ENCODE peak calls at places on chromosome 4, in eight cellular contexts. One of them, this sample, is unnamed.

GRCh38 chr4:78666830-78667258 is 109.3 kb upstream of the BMP2K start:
- DNase-seq in H9: no peak
- DNase-seq in heart right ventricle: no peak
- DNase-seq in spleen: no peak
- DNase-seq in gastrocnemius medialis: no peak
- DNase-seq in Caco-2: no peak
- DNase-seq in right atrium auricular region: no peak
- DNase-seq in upper lobe of left lung: no peak
- DNase-seq in this sample: no peak

GRCh38 chr4:40180356-40180755 is 16.5 kb upstream of the RHOH start:
- DNase-seq in H9: no peak
- DNase-seq in heart right ventricle: no peak
- DNase-seq in spleen: no peak
- DNase-seq in gastrocnemius medialis: no peak
- DNase-seq in Caco-2: no peak
- DNase-seq in right atrium auricular region: no peak
- DNase-seq in upper lobe of left lung: no peak
- DNase-seq in this sample: no peak

GRCh38 chr4:118968006-118968405 is 79.4 kb downstream of the SYNPO2 start:
- DNase-seq in H9: peak; percentile 71
- DNase-seq in heart right ventricle: peak; percentile 58
- DNase-seq in spleen: no peak
- DNase-seq in gastrocnemius medialis: peak; percentile 91
- DNase-seq in Caco-2: no peak
- DNase-seq in right atrium auricular region: peak; percentile 82
- DNase-seq in upper lobe of left lung: no peak
- DNase-seq in this sample: no peak

GRCh38 chr4:172155838-172156345 is 342.7 kb downstream of the GALNTL6 start:
- DNase-seq in H9: no peak
- DNase-seq in heart right ventricle: no peak
- DNase-seq in spleen: no peak
- DNase-seq in gastrocnemius medialis: no peak
- DNase-seq in Caco-2: no peak
- DNase-seq in right atrium auricular region: no peak
- DNase-seq in upper lobe of left lung: no peak
- DNase-seq in this sample: no peak

GRCh38 chr4:168880087-168880675 is 129.9 kb downstream of the CBR4 start:
- DNase-seq in H9: no peak
- DNase-seq in heart right ventricle: no peak
- DNase-seq in spleen: no peak
- DNase-seq in gastrocnemius medialis: no peak
- DNase-seq in Caco-2: no peak
- DNase-seq in right atrium auricular region: no peak
- DNase-seq in upper lobe of left lung: no peak
- DNase-seq in this sample: no peak

GRCh38 chr4:55318135-55318534 is 27.9 kb upstream of the SRD5A3 start:
- DNase-seq in H9: no peak
- DNase-seq in heart right ventricle: no peak
- DNase-seq in spleen: no peak
- DNase-seq in gastrocnemius medialis: no peak
- DNase-seq in Caco-2: no peak
- DNase-seq in right atrium auricular region: no peak
- DNase-seq in upper lobe of left lung: no peak
- DNase-seq in this sample: no peak

GRCh38 chr4:72119946-72120345 is 88.1 kb downstream of the NPFFR2 start:
- DNase-seq in H9: no peak
- DNase-seq in heart right ventricle: no peak
- DNase-seq in spleen: no peak
- DNase-seq in gastrocnemius medialis: no peak
- DNase-seq in Caco-2: no peak
- DNase-seq in right atrium auricular region: no peak
- DNase-seq in upper lobe of left lung: no peak
- DNase-seq in this sample: no peak

GRCh38 chr4:4607336-4608213 is 65.7 kb upstream of the STX18 start:
- DNase-seq in H9: no peak
- DNase-seq in heart right ventricle: no peak
- DNase-seq in spleen: no peak
- DNase-seq in gastrocnemius medialis: no peak
- DNase-seq in Caco-2: no peak
- DNase-seq in right atrium auricular region: no peak
- DNase-seq in upper lobe of left lung: no peak
- DNase-seq in this sample: no peak

GRCh38 chr4:68466185-68466584 is 18.9 kb downstream of the TMPRSS11E start:
- DNase-seq in H9: no peak
- DNase-seq in heart right ventricle: no peak
- DNase-seq in spleen: no peak
- DNase-seq in gastrocnemius medialis: no peak
- DNase-seq in Caco-2: no peak
- DNase-seq in right atrium auricular region: no peak
- DNase-seq in upper lobe of left lung: no peak
- DNase-seq in this sample: no peak

GRCh38 chr4:148793221-148793620 is 351.0 kb upstream of the NR3C2 start:
- DNase-seq in H9: no peak
- DNase-seq in heart right ventricle: no peak
- DNase-seq in spleen: no peak
- DNase-seq in gastrocnemius medialis: no peak
- DNase-seq in Caco-2: no peak
- DNase-seq in right atrium auricular region: no peak
- DNase-seq in upper lobe of left lung: no peak
- DNase-seq in this sample: no peak

GRCh38 chr4:152024881-152025280 is 264.1 kb upstream of the GATB start:
- DNase-seq in H9: no peak
- DNase-seq in heart right ventricle: no peak
- DNase-seq in spleen: no peak
- DNase-seq in gastrocnemius medialis: no peak
- DNase-seq in Caco-2: no peak
- DNase-seq in right atrium auricular region: no peak
- DNase-seq in upper lobe of left lung: no peak
- DNase-seq in this sample: no peak

GRCh38 chr4:24856586-24856985 is 56.3 kb downstream of the CCDC149 start:
- DNase-seq in H9: no peak
- DNase-seq in heart right ventricle: no peak
- DNase-seq in spleen: no peak
- DNase-seq in gastrocnemius medialis: no peak
- DNase-seq in Caco-2: no peak
- DNase-seq in right atrium auricular region: no peak
- DNase-seq in upper lobe of left lung: peak; percentile 24
- DNase-seq in this sample: no peak

GRCh38 chr4:121096629-121097028 is 24.3 kb upstream of the NDNF start:
- DNase-seq in H9: no peak
- DNase-seq in heart right ventricle: no peak
- DNase-seq in spleen: no peak
- DNase-seq in gastrocnemius medialis: no peak
- DNase-seq in Caco-2: no peak
- DNase-seq in right atrium auricular region: no peak
- DNase-seq in upper lobe of left lung: no peak
- DNase-seq in this sample: no peak

GRCh38 chr4:162409048-162409447 is 245.2 kb upstream of the FSTL5 start:
- DNase-seq in H9: no peak
- DNase-seq in heart right ventricle: no peak
- DNase-seq in spleen: no peak
- DNase-seq in gastrocnemius medialis: no peak
- DNase-seq in Caco-2: no peak
- DNase-seq in right atrium auricular region: no peak
- DNase-seq in upper lobe of left lung: peak; percentile 52
- DNase-seq in this sample: peak; percentile 55

GRCh38 chr4:112517067-112517588 is 1.1 kb upstream of the NEUROG2 start:
- DNase-seq in H9: peak; percentile 64
- DNase-seq in heart right ventricle: no peak
- DNase-seq in spleen: no peak
- DNase-seq in gastrocnemius medialis: no peak
- DNase-seq in Caco-2: no peak
- DNase-seq in right atrium auricular region: no peak
- DNase-seq in upper lobe of left lung: peak; percentile 47
- DNase-seq in this sample: no peak

GRCh38 chr4:61540944-61541343 is 340.8 kb downstream of the ADGRL3 start:
- DNase-seq in H9: peak; percentile 36
- DNase-seq in heart right ventricle: no peak
- DNase-seq in spleen: no peak
- DNase-seq in gastrocnemius medialis: no peak
- DNase-seq in Caco-2: peak; percentile 90
- DNase-seq in right atrium auricular region: no peak
- DNase-seq in upper lobe of left lung: no peak
- DNase-seq in this sample: no peak

GRCh38 chr4:79445371-79445781 is 37.3 kb upstream of the GK2 start:
- DNase-seq in H9: no peak
- DNase-seq in heart right ventricle: no peak
- DNase-seq in spleen: no peak
- DNase-seq in gastrocnemius medialis: no peak
- DNase-seq in Caco-2: no peak
- DNase-seq in right atrium auricular region: no peak
- DNase-seq in upper lobe of left lung: no peak
- DNase-seq in this sample: no peak

GRCh38 chr4:94389595-94390290 is 47.1 kb upstream of the HPGDS start:
- DNase-seq in H9: no peak
- DNase-seq in heart right ventricle: no peak
- DNase-seq in spleen: no peak
- DNase-seq in gastrocnemius medialis: no peak
- DNase-seq in Caco-2: no peak
- DNase-seq in right atrium auricular region: no peak
- DNase-seq in upper lobe of left lung: no peak
- DNase-seq in this sample: no peak

DNA sequence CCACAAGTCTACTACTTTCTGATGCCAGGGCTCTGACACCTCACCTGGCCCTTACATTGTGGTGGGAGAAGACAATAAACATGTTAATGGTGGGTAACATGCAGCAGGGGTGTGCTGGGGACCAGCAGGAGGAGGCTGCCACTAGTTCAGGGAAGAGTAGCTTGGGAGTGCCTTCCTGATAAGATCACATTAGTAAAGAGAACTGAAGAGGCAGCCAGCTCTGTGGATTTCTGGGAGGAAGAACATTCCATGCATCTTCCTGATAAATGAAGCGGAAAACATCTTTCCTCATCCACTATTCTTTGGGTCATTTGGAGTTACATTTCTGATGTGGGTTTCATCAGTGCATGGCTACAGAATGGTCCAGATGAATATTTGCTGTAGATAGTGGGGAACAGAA is 9.0 kb downstream of the RNF150 start:
- DNase-seq in H9: no peak
- DNase-seq in heart right ventricle: no peak
- DNase-seq in spleen: no peak
- DNase-seq in gastrocnemius medialis: no peak
- DNase-seq in Caco-2: no peak
- DNase-seq in right atrium auricular region: no peak
- DNase-seq in upper lobe of left lung: no peak
- DNase-seq in this sample: no peak
- H3K4me1 ChIP-seq in H9: no peaks in the 10 kb centered on the region
- H3K4me1 ChIP-seq in heart right ventricle: peaks cover 9% of the 10 kb centered on the region
- H3K4me1 ChIP-seq in spleen: peaks cover 6% of the 10 kb centered on the region
- H3K4me1 ChIP-seq in gastrocnemius medialis: peaks cover 41% of the 10 kb centered on the region
- H3K4me1 ChIP-seq in Caco-2: no peaks in the 10 kb centered on the region
- H3K4me1 ChIP-seq in right atrium auricular region: peaks cover 14% of the 10 kb centered on the region
- H3K4me1 ChIP-seq in upper lobe of left lung: no peaks in the 10 kb centered on the region
- H3K4me1 ChIP-seq in this sample: no peaks in the 10 kb centered on the region

DNA sequence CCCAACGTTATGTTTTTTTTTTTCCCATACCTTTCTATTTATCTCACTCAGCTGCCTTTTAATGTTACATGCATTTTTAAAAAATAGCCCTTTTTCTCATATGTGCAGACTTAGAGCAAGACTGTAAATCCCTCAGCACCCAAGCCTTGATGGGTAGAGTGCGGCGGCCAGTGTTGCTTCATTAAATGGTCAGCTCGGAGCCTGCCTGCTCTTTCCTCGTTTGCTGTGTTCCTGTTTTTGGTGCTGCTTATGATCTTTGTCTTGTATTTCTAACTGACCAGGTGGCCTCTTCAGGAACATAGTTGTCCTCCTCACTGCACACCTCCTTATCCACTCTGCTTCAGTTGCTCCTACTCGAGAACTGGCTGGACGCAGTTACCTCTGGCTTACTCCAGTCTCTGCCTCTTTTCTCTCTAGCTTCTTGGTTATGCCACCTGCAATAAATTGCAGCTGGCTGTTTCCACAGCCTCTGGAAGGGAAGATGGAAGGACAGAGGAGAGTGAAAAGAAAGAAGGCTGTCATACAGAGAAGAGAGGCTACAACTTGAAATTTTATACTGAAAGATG is 10.6 kb downstream of the RBPJ start:
- DNase-seq in H9: no peak
- DNase-seq in heart right ventricle: no peak
- DNase-seq in spleen: no peak
- DNase-seq in gastrocnemius medialis: no peak
- DNase-seq in Caco-2: no peak
- DNase-seq in right atrium auricular region: no peak
- DNase-seq in upper lobe of left lung: no peak
- DNase-seq in this sample: no peak
- H3K4me1 ChIP-seq in H9: peaks cover 11% of the 10 kb centered on the region
- H3K4me1 ChIP-seq in heart right ventricle: peaks cover 7% of the 10 kb centered on the region
- H3K4me1 ChIP-seq in spleen: peaks cover 59% of the 10 kb centered on the region
- H3K4me1 ChIP-seq in gastrocnemius medialis: peaks cover 45% of the 10 kb centered on the region
- H3K4me1 ChIP-seq in Caco-2: no peaks in the 10 kb centered on the region
- H3K4me1 ChIP-seq in right atrium auricular region: peaks cover 20% of the 10 kb centered on the region
- H3K4me1 ChIP-seq in upper lobe of left lung: peaks cover 11% of the 10 kb centered on the region
- H3K4me1 ChIP-seq in this sample: peaks cover 28% of the 10 kb centered on the region

GRCh38 chr4:183139972-183140570 is 41.0 kb downstream of the WWC2 start:
- DNase-seq in H9: no peak
- DNase-seq in heart right ventricle: no peak
- DNase-seq in spleen: no peak
- DNase-seq in gastrocnemius medialis: no peak
- DNase-seq in Caco-2: no peak
- DNase-seq in right atrium auricular region: no peak
- DNase-seq in upper lobe of left lung: no peak
- DNase-seq in this sample: no peak

GRCh38 chr4:183142566-183143545 is 43.8 kb downstream of the WWC2 start:
- DNase-seq in H9: no peak
- DNase-seq in heart right ventricle: peak; percentile 75
- DNase-seq in spleen: no peak
- DNase-seq in gastrocnemius medialis: peak; percentile 58
- DNase-seq in Caco-2: no peak
- DNase-seq in right atrium auricular region: no peak
- DNase-seq in upper lobe of left lung: no peak
- DNase-seq in this sample: peak; percentile 74

GRCh38 chr4:183141997-183142396 is 42.9 kb downstream of the WWC2 start:
- DNase-seq in H9: no peak
- DNase-seq in heart right ventricle: no peak
- DNase-seq in spleen: no peak
- DNase-seq in gastrocnemius medialis: no peak
- DNase-seq in Caco-2: no peak
- DNase-seq in right atrium auricular region: no peak
- DNase-seq in upper lobe of left lung: no peak
- DNase-seq in this sample: no peak

GRCh38 chr4:183139058-183139740 is 40.1 kb downstream of the WWC2 start:
- DNase-seq in H9: no peak
- DNase-seq in heart right ventricle: no peak
- DNase-seq in spleen: no peak
- DNase-seq in gastrocnemius medialis: no peak
- DNase-seq in Caco-2: no peak
- DNase-seq in right atrium auricular region: no peak
- DNase-seq in upper lobe of left lung: no peak
- DNase-seq in this sample: no peak

GRCh38 chr4:183140911-183141320 is 41.9 kb downstream of the WWC2 start:
- DNase-seq in H9: no peak
- DNase-seq in heart right ventricle: no peak
- DNase-seq in spleen: no peak
- DNase-seq in gastrocnemius medialis: no peak
- DNase-seq in Caco-2: no peak
- DNase-seq in right atrium auricular region: no peak
- DNase-seq in upper lobe of left lung: no peak
- DNase-seq in this sample: no peak
- H3K4me1 ChIP-seq in H9: peaks cover 10% of the 10 kb centered on the region
- H3K4me1 ChIP-seq in heart right ventricle: peaks cover 34% of the 10 kb centered on the region
- H3K4me1 ChIP-seq in spleen: peaks cover 22% of the 10 kb centered on the region
- H3K4me1 ChIP-seq in gastrocnemius medialis: peaks cover 20% of the 10 kb centered on the region
- H3K4me1 ChIP-seq in Caco-2: peaks cover 17% of the 10 kb centered on the region
- H3K4me1 ChIP-seq in right atrium auricular region: peaks cover 51% of the 10 kb centered on the region
- H3K4me1 ChIP-seq in upper lobe of left lung: peaks cover 14% of the 10 kb centered on the region
- H3K4me1 ChIP-seq in this sample: peaks cover 11% of the 10 kb centered on the region

GRCh38 chr4:86947494-86948120 is 12.8 kb downstream of the AFF1 start:
- DNase-seq in H9: no peak
- DNase-seq in heart right ventricle: no peak
- DNase-seq in spleen: no peak
- DNase-seq in gastrocnemius medialis: no peak
- DNase-seq in Caco-2: no peak
- DNase-seq in right atrium auricular region: no peak
- DNase-seq in upper lobe of left lung: no peak
- DNase-seq in this sample: no peak
- H3K4me1 ChIP-seq in H9: peaks cover 18% of the 10 kb centered on the region
- H3K4me1 ChIP-seq in heart right ventricle: peaks cover 19% of the 10 kb centered on the region
- H3K4me1 ChIP-seq in spleen: peaks cover 42% of the 10 kb centered on the region
- H3K4me1 ChIP-seq in gastrocnemius medialis: peaks cover 55% of the 10 kb centered on the region
- H3K4me1 ChIP-seq in Caco-2: peaks cover 3% of the 10 kb centered on the region
- H3K4me1 ChIP-seq in right atrium auricular region: peaks cover 26% of the 10 kb centered on the region
- H3K4me1 ChIP-seq in upper lobe of left lung: peaks cover 26% of the 10 kb centered on the region
- H3K4me1 ChIP-seq in this sample: peaks cover 12% of the 10 kb centered on the region

This sample was measured in pancreas.